ENCODE peak calls at places on chromosome 4, in six cellular contexts. T is stimulated activated CD4-positive, alpha-beta T cell treated with anti-CD3 and anti-CD28 coated beads, Interleukin-1b, Interleukin-23, amount 100 ng/mL, for 24 hours; E is NCI-H345; Q is hypothalamus; F is H9; H is ovary. R is an unnamed sample.

GRCh38 chr4:3662516-3662915 is 103.7 kb upstream of the ADRA2C start:
- DNase-seq in Q (no peak), H (no peak), E (no peak), T (no peak), F (no peak), R (no peak)

GRCh38 chr4:7254736-7255487 is 62.6 kb downstream of the SORCS2 start:
- DNase-seq in Q (no peak), T (no peak), F (no peak), E (no peak), H (no peak), R (no peak)

GRCh38 chr4:6263541-6264540 is 5.8 kb upstream of the WFS1 start:
- DNase-seq in H (peak), Q (no peak), E (no peak), F (peak), T (no peak), R (no peak)

GRCh38 chr4:158624889-158625478 is 46.7 kb downstream of the C4orf46 start:
- DNase-seq in E (peak), Q (peak), H (no peak), T (no peak), F (peak), R (peak)

GRCh38 chr4:73901031-73901430 is 31.8 kb downstream of the CXCL1 start:
- DNase-seq in F (no peak), H (no peak), Q (no peak), E (no peak), T (no peak), R (no peak)

GRCh38 chr4:41611881-41612871 is 74.2 kb downstream of the LIMCH1 start:
- DNase-seq in E (no peak), Q (peak), T (no peak), F (peak), H (peak), R (peak)

GRCh38 chr4:112865443-112865842 is 184.0 kb upstream of the ANK2 start:
- DNase-seq in Q (no peak), F (no peak), H (no peak), T (no peak), E (no peak), R (no peak)

GRCh38 chr4:169122405-169122804 is 112.3 kb upstream of the CBR4 start:
- DNase-seq in T (no peak), H (no peak), E (no peak), F (no peak), Q (no peak), R (no peak)

GRCh38 chr4:8039290-8039689 is 99.6 kb upstream of the AFAP1 start:
- DNase-seq in H (no peak), F (no peak), Q (peak), E (peak), T (no peak), R (peak)

GRCh38 chr4:159269956-159270355 is 167.1 kb downstream of the RAPGEF2 start:
- DNase-seq in Q (no peak), T (no peak), E (no peak), H (no peak), F (no peak), R (no peak)

GRCh38 chr4:180823116-180823515 is 1420.1 kb upstream of the TENM3 start:
- DNase-seq in H (no peak), E (no peak), T (no peak), F (no peak), Q (no peak), R (no peak)

GRCh38 chr4:38470708-38471262 is 193.2 kb upstream of the KLF3 start:
- DNase-seq in F (no peak), E (no peak), T (no peak), H (no peak), Q (no peak), R (no peak)

GRCh38 chr4:80611366-80611765 is 275.8 kb downstream of the CFAP299 start:
- DNase-seq in F (no peak), E (peak), Q (no peak), T (no peak), H (no peak), R (no peak)

GRCh38 chr4:33063238-33063637 is 2343.1 kb downstream of the PCDH7 start:
- DNase-seq in H (no peak), F (no peak), E (no peak), Q (no peak), T (no peak), R (no peak)

GRCh38 chr4:96713271-96713670 is 873.4 kb downstream of the PDHA2 start:
- DNase-seq in E (no peak), F (no peak), Q (no peak), H (no peak), T (no peak), R (no peak)